ENCODE peak calls at places on chromosomes 2 and 18, in six cellular contexts. D is NCI-H345; E is CD8-positive, alpha-beta T cell; K is OCI-LY7; I is fibroblast of pulmonary artery; T is sciatic nerve. O is an unnamed sample.

GRCh38 chr2:173929441-173929840 is 35.7 kb downstream of the SP3 start:
- DNase-seq in D (no peak), E (no peak), K (no peak), I (peak), T (no peak), O (no peak)

GRCh38 chr2:163132850-163133249 is 294.3 kb upstream of the KCNH7 start:
- DNase-seq in D (peak), E (no peak), K (no peak), I (peak), T (no peak), O (no peak)

GRCh38 chr2:86747708-86748627 is 27.9 kb downstream of the RMND5A start:
- DNase-seq in D (peak), E (no peak), K (peak), I (peak), T (no peak), O (no peak)

GRCh38 chr2:239326831-239327535 is 73.8 kb downstream of the HDAC4 start:
- DNase-seq in D (no peak), E (peak), K (no peak), I (no peak), T (peak), O (peak)

GRCh38 chr18:21557607-21558253 is 42.8 kb downstream of the ESCO1 start:
- DNase-seq in D (no peak), E (no peak), K (no peak), I (peak), T (no peak), O (no peak)

GRCh38 chr2:236536727-236537398 is 32.8 kb upstream of the ACKR3 start:
- DNase-seq in D (no peak), E (peak), K (peak), I (no peak), T (no peak), O (no peak)

GRCh38 chr2:42367835-42368234 is 6.8 kb upstream of the COX7A2L start:
- DNase-seq in D (no peak), E (no peak), K (no peak), I (no peak), T (no peak), O (no peak)

GRCh38 chr2:118301248-118301647 is 213.0 kb downstream of the INSIG2 start:
- DNase-seq in D (no peak), E (no peak), K (no peak), I (no peak), T (no peak), O (no peak)

GRCh38 chr2:119377266-119377972 is 10.6 kb downstream of the DBI start:
- DNase-seq in D (no peak), E (peak), K (no peak), I (no peak), T (no peak), O (no peak)

GRCh38 chr2:42216712-42217111 is 47.6 kb downstream of the EML4 start:
- DNase-seq in D (no peak), E (no peak), K (no peak), I (peak), T (no peak), O (no peak)

GRCh38 chr2:218883491-218884490 is 3.1 kb downstream of the WNT10A start:
- DNase-seq in D (no peak), E (no peak), K (peak), I (no peak), T (no peak), O (no peak)

GRCh38 chr2:60486067-60486466 is 67.4 kb downstream of the BCL11A start:
- DNase-seq in D (no peak), E (no peak), K (peak), I (no peak), T (no peak), O (no peak)

GRCh38 chr18:57466745-57467144 is 31.6 kb downstream of the ONECUT2 start:
- DNase-seq in D (no peak), E (no peak), K (peak), I (no peak), T (no peak), O (no peak)

GRCh38 chr2:110116033-110116710 is 550 bp upstream of the MALL start:
- DNase-seq in D (no peak), E (no peak), K (no peak), I (peak), T (no peak), O (no peak)

GRCh38 chr2:34419856-34420255 is 820.8 kb upstream of the FAM98A start:
- DNase-seq in D (no peak), E (no peak), K (no peak), I (no peak), T (no peak), O (no peak)

GRCh38 chr18:58529714-58530354 is 99.1 kb downstream of the ALPK2 start:
- DNase-seq in D (peak), E (peak), K (peak), I (peak), T (no peak), O (no peak)

GRCh38 chr2:147242445-147242844 is 602.4 kb upstream of the ACVR2A start:
- DNase-seq in D (no peak), E (no peak), K (no peak), I (no peak), T (no peak), O (no peak)

GRCh38 chr2:2902551-2903216 is 474.9 kb downstream of the EIPR1 start:
- DNase-seq in D (no peak), E (no peak), K (no peak), I (no peak), T (no peak), O (no peak)

GRCh38 chr18:40110455-40110854 is 1844.6 kb upstream of the PIK3C3 start:
- DNase-seq in D (no peak), E (no peak), K (no peak), I (no peak), T (no peak), O (no peak)

GRCh38 chr2:237955640-237956401 is 11.0 kb upstream of the UBE2F start:
- DNase-seq in D (no peak), E (no peak), K (no peak), I (no peak), T (no peak), O (no peak)

GRCh38 chr18:2303517-2304238 is 267.6 kb downstream of the METTL4 start:
- DNase-seq in D (no peak), E (no peak), K (no peak), I (peak), T (no peak), O (no peak)

GRCh38 chr2:221501210-221501882 is 70.8 kb downstream of the EPHA4 start:
- DNase-seq in D (no peak), E (no peak), K (no peak), I (peak), T (no peak), O (no peak)

GRCh38 chr2:207257291-207258190 is 91.8 kb upstream of the KLF7 start:
- DNase-seq in D (peak), E (no peak), K (no peak), I (no peak), T (no peak), O (no peak)

GRCh38 chr2:134170269-134170668 is 83.6 kb upstream of the MGAT5 start:
- DNase-seq in D (no peak), E (no peak), K (no peak), I (peak), T (no peak), O (no peak)

GRCh38 chr2:163802289-163802688 is 66.5 kb upstream of the FIGN start:
- DNase-seq in D (no peak), E (no peak), K (no peak), I (no peak), T (no peak), O (no peak)

GRCh38 chr2:223264541-223265171 is 212.7 kb downstream of the KCNE4 start:
- DNase-seq in D (no peak), E (no peak), K (no peak), I (no peak), T (no peak), O (no peak)

GRCh38 chr2:86037141-86037794 is 68.4 kb downstream of the POLR1A start:
- DNase-seq in D (no peak), E (peak), K (peak), I (peak), T (peak), O (peak)

GRCh38 chr18:8813621-8814020 is 108.3 kb downstream of the MTCL1 start:
- DNase-seq in D (no peak), E (no peak), K (no peak), I (peak), T (no peak), O (no peak)

GRCh38 chr2:83261591-83262136 is 1197.4 kb downstream of the SUCLG1 start:
- DNase-seq in D (no peak), E (no peak), K (no peak), I (no peak), T (no peak), O (no peak)